ENCODE peak calls at places on chromosomes 13 and 19, in five cellular contexts. D, U, I, P and F are unnamed samples.
A peak's percentile ranks its signal among the peaks of the same experiment; 100 is the strongest.

GRCh38 chr13:20001351-20001750 is 42.8 kb downstream of the ZMYM2 start:
- DNase-seq in P (no peak), U (no peak), I (no peak), D (no peak), F (no peak)

GRCh38 chr19:18392417-18392816 is 5.0 kb downstream of the LRRC25 start:
- DNase-seq in P (peak; percentile 74), I (no peak), U (no peak), D (no peak), F (no peak)

GRCh38 chr13:49367640-49368431 is 76.0 kb downstream of the CAB39L start:
- DNase-seq in I (no peak), U (peak; percentile 66), P (no peak), D (no peak), F (no peak)

GRCh38 chr19:3024870-3025515 is 4.1 kb downstream of the TLE2 start:
- DNase-seq in D (no peak), P (no peak), U (no peak), I (no peak), F (no peak)

GRCh38 chr19:29798783-29799182 is 13.0 kb upstream of the CCNE1 start:
- DNase-seq in D (no peak), P (no peak), U (peak; percentile 59), I (no peak), F (no peak)

GRCh38 chr13:113625965-113626661 is 31.9 kb downstream of the ATP4B start:
- DNase-seq in I (no peak), D (no peak), P (no peak), U (peak; percentile 74), F (no peak)

GRCh38 chr19:48176226-48176625 is 5.7 kb downstream of the ZSWIM9 start:
- DNase-seq in U (no peak), D (no peak), I (no peak), P (no peak), F (no peak)

GRCh38 chr19:800360-801029 is 3.2 kb downstream of the PTBP1 start:
- DNase-seq in D (no peak), U (no peak), P (no peak), I (no peak), F (no peak)

GRCh38 chr13:50222569-50223332 is 207.5 kb downstream of the KCNRG start:
- DNase-seq in P (peak; percentile 90), U (peak; percentile 95), D (peak; percentile 37), I (no peak), F (no peak)